ENCODE peak calls at places on chromosomes 6 and 20, in nine cellular contexts. One of them, this sample, is unnamed.

GRCh38 chr6:90216081-90216977 is 80.3 kb downstream of the BACH2 start:
- DNase-seq in K562: no peak
- DNase-seq in vagina: no peak
- DNase-seq in transverse colon: peak; percentile 20
- DNase-seq in suprapubic skin: no peak
- DNase-seq in breast epithelium: no peak
- DNase-seq in sigmoid colon: no peak
- DNase-seq in HepG2: peak; percentile 33
- DNase-seq in HCT116: no peak
- DNase-seq in this sample: no peak

GRCh38 chr6:148035763-148036390 is 306.8 kb upstream of the SASH1 start:
- DNase-seq in HCT116: no peak
- DNase-seq in HepG2: no peak
- DNase-seq in breast epithelium: no peak
- DNase-seq in sigmoid colon: no peak
- DNase-seq in K562: no peak
- DNase-seq in suprapubic skin: no peak
- DNase-seq in vagina: no peak
- DNase-seq in transverse colon: no peak
- DNase-seq in this sample: no peak

GRCh38 chr6:143111443-143111842 is 50.8 kb downstream of the AIG1 start:
- DNase-seq in K562: no peak
- DNase-seq in transverse colon: no peak
- DNase-seq in HepG2: no peak
- DNase-seq in sigmoid colon: no peak
- DNase-seq in vagina: no peak
- DNase-seq in suprapubic skin: no peak
- DNase-seq in breast epithelium: no peak
- DNase-seq in HCT116: no peak
- DNase-seq in this sample: no peak

GRCh38 chr20:52893498-52893897 is 78.7 kb upstream of the TSHZ2 start:
- DNase-seq in transverse colon: no peak
- DNase-seq in vagina: no peak
- DNase-seq in suprapubic skin: no peak
- DNase-seq in breast epithelium: no peak
- DNase-seq in HepG2: no peak
- DNase-seq in sigmoid colon: no peak
- DNase-seq in K562: no peak
- DNase-seq in HCT116: no peak
- DNase-seq in this sample: no peak

GRCh38 chr20:11429168-11429567 is 488.5 kb upstream of the BTBD3 start:
- DNase-seq in HepG2: no peak
- DNase-seq in HCT116: no peak
- DNase-seq in vagina: no peak
- DNase-seq in transverse colon: no peak
- DNase-seq in K562: no peak
- DNase-seq in breast epithelium: no peak
- DNase-seq in sigmoid colon: no peak
- DNase-seq in suprapubic skin: no peak
- DNase-seq in this sample: no peak

GRCh38 chr6:148452921-148453320 is 110.3 kb downstream of the SASH1 start:
- DNase-seq in K562: no peak
- DNase-seq in suprapubic skin: no peak
- DNase-seq in vagina: no peak
- DNase-seq in transverse colon: no peak
- DNase-seq in HCT116: no peak
- DNase-seq in sigmoid colon: no peak
- DNase-seq in HepG2: no peak
- DNase-seq in breast epithelium: no peak
- DNase-seq in this sample: no peak

GRCh38 chr6:169933251-169933821 is 181.9 kb downstream of the ERMARD start:
- DNase-seq in HCT116: no peak
- DNase-seq in suprapubic skin: no peak
- DNase-seq in vagina: peak; percentile 56
- DNase-seq in breast epithelium: no peak
- DNase-seq in HepG2: no peak
- DNase-seq in K562: no peak
- DNase-seq in sigmoid colon: no peak
- DNase-seq in transverse colon: peak; percentile 23
- DNase-seq in this sample: no peak

GRCh38 chr6:71533939-71534379 is 245.3 kb downstream of the OGFRL1 start:
- DNase-seq in vagina: no peak
- DNase-seq in transverse colon: no peak
- DNase-seq in breast epithelium: no peak
- DNase-seq in K562: peak; percentile 13
- DNase-seq in HCT116: peak; percentile 3
- DNase-seq in sigmoid colon: no peak
- DNase-seq in suprapubic skin: no peak
- DNase-seq in HepG2: peak; percentile 2
- DNase-seq in this sample: no peak

GRCh38 chr20:22264917-22265316 is 319.5 kb downstream of the FOXA2 start:
- DNase-seq in HCT116: no peak
- DNase-seq in vagina: no peak
- DNase-seq in HepG2: no peak
- DNase-seq in sigmoid colon: no peak
- DNase-seq in K562: no peak
- DNase-seq in transverse colon: no peak
- DNase-seq in breast epithelium: no peak
- DNase-seq in suprapubic skin: no peak
- DNase-seq in this sample: no peak

GRCh38 chr6:43968110-43968965 is 158.9 kb downstream of the MRPL14 start:
- DNase-seq in transverse colon: no peak
- DNase-seq in K562: no peak
- DNase-seq in sigmoid colon: no peak
- DNase-seq in HCT116: no peak
- DNase-seq in HepG2: no peak
- DNase-seq in suprapubic skin: peak; percentile 38
- DNase-seq in breast epithelium: no peak
- DNase-seq in vagina: peak; percentile 62
- DNase-seq in this sample: no peak

DNA sequence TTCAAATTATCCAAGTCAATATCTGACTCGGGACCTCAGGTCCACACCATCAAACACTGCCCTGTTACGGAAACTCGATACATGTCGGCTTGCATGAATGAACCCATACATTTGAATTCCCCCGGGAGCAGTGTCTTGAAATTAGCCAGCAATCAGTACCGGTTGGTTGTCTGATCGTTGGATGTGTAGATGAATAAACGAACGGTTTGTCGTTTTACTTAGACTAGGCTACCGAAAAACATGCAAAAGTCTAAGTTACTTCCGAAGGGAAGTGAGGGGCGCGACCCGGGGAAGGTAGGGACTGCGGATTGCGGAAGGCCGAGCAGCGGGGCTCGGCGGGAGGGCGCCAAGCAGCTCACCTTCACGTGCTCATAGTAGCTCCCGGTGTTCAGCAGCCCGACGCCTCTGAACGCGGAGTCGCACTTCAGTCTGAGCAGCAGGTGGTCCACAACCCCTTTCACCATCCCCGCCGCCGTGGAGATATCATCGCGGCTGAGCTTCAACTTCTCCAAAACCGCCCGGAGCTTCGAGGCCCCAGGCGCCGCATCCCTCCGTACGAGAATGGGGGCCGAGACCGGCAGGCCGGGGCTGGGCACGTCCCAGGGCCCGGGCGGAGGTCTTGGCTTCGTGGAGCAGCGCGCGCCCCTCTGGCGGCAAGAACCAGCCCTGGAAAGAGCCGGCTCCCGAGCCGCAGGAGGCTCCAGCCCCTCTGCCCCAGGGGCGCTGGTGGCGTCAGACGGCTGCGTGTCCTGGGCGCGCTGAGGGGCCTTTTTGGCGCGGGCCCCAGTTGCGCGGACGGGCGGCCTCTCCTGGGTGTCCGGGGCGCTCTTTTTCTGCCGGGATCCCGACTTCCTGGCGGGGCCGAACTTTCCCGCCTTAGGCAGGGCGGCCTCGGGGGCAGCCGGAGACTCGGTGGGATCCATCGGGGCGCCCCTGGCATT is 661 bp downstream of the CGAS start:
- DNase-seq in breast epithelium: no peak
- DNase-seq in HepG2: no peak
- DNase-seq in sigmoid colon: peak; percentile 70
- DNase-seq in K562: no peak
- DNase-seq in suprapubic skin: peak; percentile 65
- DNase-seq in vagina: no peak
- DNase-seq in HCT116: no peak
- DNase-seq in transverse colon: peak; percentile 50
- DNase-seq in this sample: peak; percentile 6
- TF ChIP-seq POLR2AphosphoS5 in breast epithelium: no peak
- TF ChIP-seq POLR2AphosphoS5 in HepG2: no peak
- TF ChIP-seq POLR2AphosphoS5 in sigmoid colon: peak; percentile 8
- TF ChIP-seq POLR2AphosphoS5 in K562: no peak
- TF ChIP-seq POLR2AphosphoS5 in suprapubic skin: no peak
- TF ChIP-seq POLR2AphosphoS5 in vagina: no peak
- TF ChIP-seq POLR2AphosphoS5 in HCT116: no peak
- TF ChIP-seq POLR2AphosphoS5 in transverse colon: no peak
- TF ChIP-seq POLR2AphosphoS5 in this sample: no peak

GRCh38 chr20:23361108-23361650 is 803 bp upstream of the GZF1 start:
- DNase-seq in transverse colon: no peak
- DNase-seq in suprapubic skin: no peak
- DNase-seq in HCT116: no peak
- DNase-seq in K562: no peak
- DNase-seq in sigmoid colon: no peak
- DNase-seq in HepG2: peak; percentile 74
- DNase-seq in breast epithelium: no peak
- DNase-seq in vagina: no peak
- DNase-seq in this sample: no peak
- TF ChIP-seq CTCF in transverse colon: no peak
- TF ChIP-seq CTCF in suprapubic skin: no peak
- TF ChIP-seq CTCF in HCT116: no peak
- TF ChIP-seq CTCF in K562: no peak
- TF ChIP-seq CTCF in sigmoid colon: no peak
- TF ChIP-seq CTCF in HepG2: no peak
- TF ChIP-seq CTCF in breast epithelium: no peak
- TF ChIP-seq CTCF in vagina: no peak
- TF ChIP-seq CTCF in this sample: no peak

GRCh38 chr6:163668061-163668426 is 253.5 kb downstream of the QKI start:
- DNase-seq in transverse colon: no peak
- DNase-seq in HepG2: no peak
- DNase-seq in sigmoid colon: no peak
- DNase-seq in suprapubic skin: no peak
- DNase-seq in breast epithelium: no peak
- DNase-seq in HCT116: no peak
- DNase-seq in vagina: no peak
- DNase-seq in K562: no peak
- DNase-seq in this sample: no peak

GRCh38 chr6:163672710-163673109 is 258.2 kb downstream of the QKI start:
- DNase-seq in sigmoid colon: no peak
- DNase-seq in suprapubic skin: no peak
- DNase-seq in K562: peak; percentile 46
- DNase-seq in HepG2: no peak
- DNase-seq in breast epithelium: no peak
- DNase-seq in vagina: no peak
- DNase-seq in HCT116: no peak
- DNase-seq in transverse colon: no peak
- DNase-seq in this sample: no peak

GRCh38 chr6:163671355-163671754 is 256.8 kb downstream of the QKI start:
- DNase-seq in vagina: no peak
- DNase-seq in transverse colon: no peak
- DNase-seq in suprapubic skin: no peak
- DNase-seq in sigmoid colon: no peak
- DNase-seq in K562: peak; percentile 66
- DNase-seq in HepG2: no peak
- DNase-seq in breast epithelium: no peak
- DNase-seq in HCT116: no peak
- DNase-seq in this sample: no peak

GRCh38 chr6:163670283-163670682 is 255.8 kb downstream of the QKI start:
- DNase-seq in K562: no peak
- DNase-seq in vagina: no peak
- DNase-seq in HepG2: no peak
- DNase-seq in suprapubic skin: no peak
- DNase-seq in transverse colon: no peak
- DNase-seq in breast epithelium: no peak
- DNase-seq in sigmoid colon: no peak
- DNase-seq in HCT116: no peak
- DNase-seq in this sample: no peak

DNA sequence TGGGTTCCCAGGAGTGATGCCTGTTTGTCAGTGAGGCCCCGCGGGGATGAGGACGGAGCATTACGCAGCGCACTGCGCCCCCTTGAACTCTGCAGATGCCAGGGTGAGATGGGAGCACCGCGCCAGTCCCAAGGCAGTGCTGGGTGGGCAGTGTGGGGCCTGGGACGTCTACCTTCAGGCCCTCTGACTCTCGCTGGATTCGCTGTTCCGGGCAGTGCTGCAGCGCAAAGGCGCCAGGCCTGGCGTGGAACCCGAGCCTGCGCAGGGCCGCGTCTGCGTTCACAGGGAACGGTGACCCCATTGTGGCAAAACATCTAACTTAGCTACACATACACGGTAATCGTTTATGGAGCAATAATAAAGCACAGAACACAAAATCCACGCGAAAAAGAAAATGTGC is 257.3 kb downstream of the QKI start:
- DNase-seq in HepG2: no peak
- DNase-seq in vagina: no peak
- DNase-seq in sigmoid colon: no peak
- DNase-seq in K562: no peak
- DNase-seq in transverse colon: no peak
- DNase-seq in suprapubic skin: no peak
- DNase-seq in HCT116: no peak
- DNase-seq in breast epithelium: no peak
- DNase-seq in this sample: no peak
- H3K4me3 ChIP-seq in HepG2: no peak overlapping the region
- H3K4me3 ChIP-seq in vagina: no peak overlapping the region
- H3K4me3 ChIP-seq in sigmoid colon: no peak overlapping the region
- H3K4me3 ChIP-seq in K562: no peak overlapping the region
- H3K4me3 ChIP-seq in transverse colon: no peak overlapping the region
- H3K4me3 ChIP-seq in suprapubic skin: no peak overlapping the region
- H3K4me3 ChIP-seq in HCT116: no peak overlapping the region
- H3K4me3 ChIP-seq in breast epithelium: no peak overlapping the region
- H3K4me3 ChIP-seq in this sample: no peak overlapping the region

GRCh38 chr20:16203091-16203490 is 370.2 kb downstream of the KIF16B start:
- DNase-seq in K562: no peak
- DNase-seq in breast epithelium: no peak
- DNase-seq in HCT116: no peak
- DNase-seq in sigmoid colon: no peak
- DNase-seq in transverse colon: no peak
- DNase-seq in suprapubic skin: no peak
- DNase-seq in HepG2: no peak
- DNase-seq in vagina: no peak
- DNase-seq in this sample: no peak

GRCh38 chr20:16201191-16201590 is 372.1 kb downstream of the KIF16B start:
- DNase-seq in vagina: no peak
- DNase-seq in HCT116: no peak
- DNase-seq in sigmoid colon: no peak
- DNase-seq in HepG2: no peak
- DNase-seq in breast epithelium: no peak
- DNase-seq in transverse colon: no peak
- DNase-seq in K562: no peak
- DNase-seq in suprapubic skin: no peak
- DNase-seq in this sample: no peak

GRCh38 chr20:16208443-16208842 is 364.8 kb downstream of the KIF16B start:
- DNase-seq in breast epithelium: no peak
- DNase-seq in transverse colon: no peak
- DNase-seq in HepG2: no peak
- DNase-seq in HCT116: no peak
- DNase-seq in vagina: peak; percentile 67
- DNase-seq in K562: no peak
- DNase-seq in suprapubic skin: no peak
- DNase-seq in sigmoid colon: no peak
- DNase-seq in this sample: no peak

GRCh38 chr20:16206817-16207216 is 366.4 kb downstream of the KIF16B start:
- DNase-seq in K562: no peak
- DNase-seq in sigmoid colon: no peak
- DNase-seq in transverse colon: no peak
- DNase-seq in HepG2: no peak
- DNase-seq in vagina: no peak
- DNase-seq in breast epithelium: no peak
- DNase-seq in HCT116: no peak
- DNase-seq in suprapubic skin: no peak
- DNase-seq in this sample: no peak

GRCh38 chr20:16205505-16205904 is 367.7 kb downstream of the KIF16B start:
- DNase-seq in sigmoid colon: no peak
- DNase-seq in transverse colon: no peak
- DNase-seq in suprapubic skin: no peak
- DNase-seq in HepG2: no peak
- DNase-seq in vagina: no peak
- DNase-seq in breast epithelium: no peak
- DNase-seq in HCT116: no peak
- DNase-seq in K562: no peak
- DNase-seq in this sample: no peak
- TF ChIP-seq POLR2AphosphoS5 in sigmoid colon: no peak
- TF ChIP-seq POLR2AphosphoS5 in transverse colon: no peak
- TF ChIP-seq POLR2AphosphoS5 in suprapubic skin: no peak
- TF ChIP-seq POLR2AphosphoS5 in HepG2: no peak
- TF ChIP-seq POLR2AphosphoS5 in vagina: no peak
- TF ChIP-seq POLR2AphosphoS5 in breast epithelium: no peak
- TF ChIP-seq POLR2AphosphoS5 in HCT116: no peak
- TF ChIP-seq POLR2AphosphoS5 in K562: no peak
- TF ChIP-seq POLR2AphosphoS5 in this sample: no peak

This sample was measured in prostate gland.